ENCODE peak calls at places on chromosomes 13 and 19, in nine cellular contexts. K, P, B, J, D, I, H, F and S are unnamed samples.

GRCh38 chr13:41780736-41781708 is 179.9 kb downstream of the VWA8 start:
- DNase-seq in K (no peak), P (no peak), B (no peak), J (peak), D (peak), I (peak), H (no peak), F (peak), S (peak)

GRCh38 chr13:47886314-47886713 is 114.8 kb downstream of the SUCLA2 start:
- DNase-seq in K (no peak), P (no peak), B (no peak), J (no peak), D (no peak), I (no peak), H (no peak), F (no peak), S (no peak)

GRCh38 chr13:101202590-101202989 is 213.7 kb downstream of the NALCN start:
- DNase-seq in K (no peak), P (peak), B (no peak), J (no peak), D (no peak), I (peak), H (no peak), F (no peak), S (no peak)

GRCh38 chr13:113489549-113490495 is 689 bp downstream of the DCUN1D2 start:
- DNase-seq in K (no peak), P (peak), B (no peak), J (peak), D (peak), I (no peak), H (no peak), F (no peak), S (no peak)

GRCh38 chr19:19064811-19065745 is 1.3 kb downstream of the SLC25A42 start:
- DNase-seq in K (no peak), P (peak), B (no peak), J (no peak), D (no peak), I (no peak), H (no peak), F (no peak), S (no peak)

GRCh38 chr19:51259348-51260245 is 8.7 kb downstream of the SIGLECL1 start:
- DNase-seq in K (peak), P (peak), B (peak), J (peak), D (peak), I (peak), H (no peak), F (no peak), S (no peak)

GRCh38 chr19:50818859-50819472 is 4.6 kb downstream of the KLK1 start:
- DNase-seq in K (no peak), P (no peak), B (no peak), J (no peak), D (no peak), I (no peak), H (no peak), F (no peak), S (no peak)

GRCh38 chr13:99750951-99751350 is 220.6 kb downstream of the ZIC5 start:
- DNase-seq in K (no peak), P (no peak), B (no peak), J (no peak), D (no peak), I (no peak), H (no peak), F (no peak), S (no peak)

GRCh38 chr13:40026174-40026585 is 370.7 kb downstream of the COG6 start:
- DNase-seq in K (no peak), P (no peak), B (no peak), J (no peak), D (peak), I (no peak), H (no peak), F (no peak), S (no peak)

GRCh38 chr13:27353166-27353583 is 71.2 kb upstream of the GTF3A start:
- DNase-seq in K (no peak), P (no peak), B (no peak), J (peak), D (no peak), I (no peak), H (no peak), F (peak), S (no peak)

GRCh38 chr13:20145521-20145920 is 15.3 kb downstream of the GJA3 start:
- DNase-seq in K (no peak), P (no peak), B (no peak), J (no peak), D (no peak), I (no peak), H (no peak), F (no peak), S (no peak)

GRCh38 chr13:37011002-37011401 is 10.4 kb downstream of the EXOSC8 start:
- DNase-seq in K (no peak), P (no peak), B (no peak), J (no peak), D (no peak), I (no peak), H (no peak), F (no peak), S (no peak)

GRCh38 chr13:51862965-51863364 is 1.2 kb downstream of the CCDC70 start:
- DNase-seq in K (no peak), P (no peak), B (no peak), J (no peak), D (no peak), I (no peak), H (no peak), F (no peak), S (no peak)

GRCh38 chr13:33678906-33679657 is 138.9 kb upstream of the RFC3 start:
- DNase-seq in K (peak), P (no peak), B (peak), J (peak), D (peak), I (peak), H (peak), F (no peak), S (peak)

GRCh38 chr19:46454244-46454643 is 17.1 kb downstream of the PNMA8A start:
- DNase-seq in K (no peak), P (no peak), B (no peak), J (no peak), D (no peak), I (no peak), H (no peak), F (no peak), S (no peak)

GRCh38 chr19:48999481-49000325 is 6.0 kb downstream of the RUVBL2 start:
- DNase-seq in K (no peak), P (peak), B (no peak), J (peak), D (peak), I (peak), H (no peak), F (peak), S (no peak)

GRCh38 chr13:94947392-94947791 is 235.0 kb upstream of the SOX21 start:
- DNase-seq in K (no peak), P (no peak), B (no peak), J (no peak), D (no peak), I (no peak), H (no peak), F (no peak), S (no peak)

GRCh38 chr13:102707465-102707864 is 12.6 kb upstream of the METTL21C start:
- DNase-seq in K (no peak), P (no peak), B (no peak), J (peak), D (peak), I (peak), H (no peak), F (peak), S (peak)

GRCh38 chr13:44160549-44161278 is 212.9 kb upstream of the SERP2 start:
- DNase-seq in K (peak), P (no peak), B (no peak), J (peak), D (no peak), I (no peak), H (no peak), F (no peak), S (no peak)

GRCh38 chr13:63864171-63864902 is 2448.7 kb upstream of the PCDH20 start:
- DNase-seq in K (no peak), P (no peak), B (no peak), J (peak), D (peak), I (no peak), H (no peak), F (no peak), S (no peak)

GRCh38 chr13:78978381-78978998 is 319.5 kb upstream of the OBI1 start:
- DNase-seq in K (no peak), P (no peak), B (peak), J (peak), D (peak), I (peak), H (no peak), F (peak), S (peak)

DNA sequence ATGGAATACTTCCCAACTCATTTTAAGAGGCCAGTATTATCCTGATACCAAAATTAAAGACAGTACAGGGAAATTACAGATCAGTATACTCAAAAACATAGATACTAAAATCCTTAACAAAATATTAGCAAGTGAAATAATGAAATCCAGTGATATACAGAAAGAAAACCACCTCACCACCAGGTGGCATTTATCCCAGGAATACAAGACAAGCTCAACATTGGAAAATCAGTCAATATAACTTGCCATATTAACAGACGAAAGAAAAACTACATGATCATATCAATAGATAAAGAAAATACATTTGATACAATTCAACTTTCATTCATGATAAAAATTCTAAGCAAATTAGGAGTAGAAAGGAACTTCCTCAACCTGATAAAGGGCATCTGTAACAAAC is 6.7 kb upstream of the GNA15 start:
- DNase-seq in K (no peak), P (no peak), B (no peak), J (peak), D (peak), I (peak), H (no peak), F (peak), S (peak)
- TF ChIP-seq CTCF in K (peak), P (no peak), B (no peak), J (peak), D (peak), I (peak), H (peak), F (peak), S (peak)

GRCh38 chr13:50082426-50083283 is 67.4 kb downstream of the KCNRG start:
- DNase-seq in K (no peak), P (peak), B (no peak), J (peak), D (peak), I (peak), H (peak), F (no peak), S (no peak)

GRCh38 chr13:50081899-50082425 is 66.7 kb downstream of the KCNRG start:
- DNase-seq in K (peak), P (peak), B (peak), J (peak), D (peak), I (peak), H (peak), F (peak), S (peak)

GRCh38 chr13:50080158-50080855 is 65.1 kb downstream of the KCNRG start:
- DNase-seq in K (peak), P (no peak), B (no peak), J (peak), D (peak), I (peak), H (no peak), F (no peak), S (no peak)

GRCh38 chr13:50080856-50081105 is 65.5 kb downstream of the KCNRG start:
- DNase-seq in K (no peak), P (no peak), B (no peak), J (peak), D (peak), I (no peak), H (no peak), F (no peak), S (no peak)

GRCh38 chr13:50081106-50081898 is 66.1 kb downstream of the KCNRG start:
- DNase-seq in K (no peak), P (peak), B (no peak), J (no peak), D (no peak), I (peak), H (peak), F (no peak), S (no peak)
- TF ChIP-seq CTCF in K (no peak), P (no peak), B (peak), J (no peak), D (no peak), I (no peak), H (no peak), F (peak), S (peak)

GRCh38 chr19:42115705-42116104 is 16.5 kb downstream of the POU2F2 start:
- DNase-seq in K (no peak), P (no peak), B (no peak), J (no peak), D (no peak), I (no peak), H (no peak), F (no peak), S (no peak)

GRCh38 chr19:42111811-42112210 is 20.4 kb downstream of the POU2F2 start:
- DNase-seq in K (no peak), P (no peak), B (no peak), J (no peak), D (peak), I (no peak), H (no peak), F (no peak), S (no peak)

GRCh38 chr19:42115219-42115618 is 17.0 kb downstream of the POU2F2 start:
- DNase-seq in K (no peak), P (no peak), B (no peak), J (peak), D (peak), I (no peak), H (no peak), F (no peak), S (no peak)

GRCh38 chr19:42114412-42114811 is 17.8 kb downstream of the POU2F2 start:
- DNase-seq in K (no peak), P (no peak), B (no peak), J (no peak), D (no peak), I (no peak), H (no peak), F (no peak), S (no peak)

DNA sequence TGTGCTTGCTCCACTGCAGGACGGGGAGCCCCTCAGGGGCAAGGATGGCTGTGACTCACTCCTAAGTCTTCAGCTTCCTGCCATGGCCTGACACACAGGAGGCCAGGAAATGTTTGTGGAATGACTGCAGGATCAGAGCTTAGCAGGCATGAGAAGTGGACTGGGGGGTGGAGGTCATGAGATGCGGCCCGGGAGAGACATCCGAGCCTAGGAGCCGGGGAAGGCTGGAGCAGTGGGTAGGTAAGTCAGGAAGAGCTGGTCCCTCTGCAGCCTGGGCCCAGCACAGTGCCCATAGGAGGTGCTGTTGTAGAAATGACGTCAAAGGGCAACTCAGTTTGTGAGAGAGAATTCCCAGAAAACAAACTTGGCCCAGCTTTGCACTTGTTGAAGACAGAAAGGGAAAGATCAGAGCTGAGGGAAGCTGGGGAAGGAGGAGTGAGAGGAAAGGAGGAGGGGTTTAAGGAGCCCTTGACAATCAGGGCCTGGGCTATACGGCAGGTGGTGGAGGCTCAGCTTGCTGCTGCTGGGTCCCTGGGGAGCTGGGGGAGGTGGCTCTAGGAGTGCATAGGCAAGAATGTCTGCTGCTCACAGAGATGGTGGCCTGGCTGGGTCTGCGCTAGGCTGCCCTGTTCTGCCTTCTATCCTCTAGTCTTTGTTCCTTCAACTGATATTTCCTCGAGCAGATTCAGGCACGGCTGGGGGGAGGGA is 18.5 kb downstream of the POU2F2 start:
- DNase-seq in K (no peak), P (no peak), B (peak), J (peak), D (peak), I (peak), H (no peak), F (peak), S (peak)
- TF ChIP-seq CTCF in K (no peak), P (no peak), B (no peak), J (peak), D (peak), I (peak), H (no peak), F (peak), S (peak)

DNA sequence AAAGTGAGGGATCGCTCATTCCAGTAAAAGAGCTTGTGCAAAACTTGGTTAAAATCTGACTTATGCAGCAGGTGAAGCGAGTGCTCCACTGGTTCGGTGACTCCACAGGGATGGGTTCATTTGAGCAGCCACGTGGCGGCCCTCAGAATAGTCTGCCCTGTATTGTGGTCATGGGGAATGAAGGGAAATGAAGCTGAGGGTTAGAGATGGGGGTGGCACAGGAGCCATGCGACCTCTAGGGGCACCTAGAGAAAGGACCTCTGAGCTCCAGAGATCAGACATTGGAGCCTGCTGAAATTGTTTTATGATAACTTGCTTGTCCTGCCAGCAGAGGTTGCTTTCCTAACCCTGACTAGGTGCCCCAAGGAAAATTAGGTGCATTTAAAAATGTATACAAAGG is 26.6 kb downstream of the CBY2 start:
- DNase-seq in K (no peak), P (peak), B (no peak), J (no peak), D (no peak), I (peak), H (no peak), F (no peak), S (no peak)
- TF ChIP-seq CTCF in K (no peak), P (peak), B (peak), J (no peak), D (peak), I (no peak), H (peak), F (peak), S (no peak)